ENCODE peak calls at places on chromosomes 4 and X, in six cellular contexts. One of them, this sample, is unnamed.

GRCh38 chrX:16695079-16695676 is 17.3 kb downstream of the CTPS2 start:
- DNase-seq in stomach: peak; percentile 72
- DNase-seq in SK-N-SH: peak; percentile 69
- DNase-seq in transverse colon: peak; percentile 65
- DNase-seq in ovary: peak; percentile 65
- DNase-seq in tibial nerve: peak; percentile 81
- DNase-seq in this sample: no peak

GRCh38 chrX:38008658-38009057 is 2.3 kb downstream of the SYTL5 start:
- DNase-seq in stomach: no peak
- DNase-seq in SK-N-SH: no peak
- DNase-seq in transverse colon: no peak
- DNase-seq in ovary: no peak
- DNase-seq in tibial nerve: no peak
- DNase-seq in this sample: no peak

GRCh38 chr4:17322514-17322913 is 189.4 kb downstream of the QDPR start:
- DNase-seq in stomach: no peak
- DNase-seq in SK-N-SH: no peak
- DNase-seq in transverse colon: no peak
- DNase-seq in ovary: no peak
- DNase-seq in tibial nerve: no peak
- DNase-seq in this sample: no peak

GRCh38 chr4:172992648-172993356 is 175.8 kb upstream of the GALNT7 start:
- DNase-seq in stomach: no peak
- DNase-seq in SK-N-SH: no peak
- DNase-seq in transverse colon: no peak
- DNase-seq in ovary: no peak
- DNase-seq in tibial nerve: no peak
- DNase-seq in this sample: no peak

GRCh38 chr4:115165503-115165902 is 52.1 kb upstream of the NDST4 start:
- DNase-seq in stomach: no peak
- DNase-seq in SK-N-SH: no peak
- DNase-seq in transverse colon: no peak
- DNase-seq in ovary: no peak
- DNase-seq in tibial nerve: no peak
- DNase-seq in this sample: no peak

GRCh38 chrX:274904-275475 is 6.2 kb upstream of the PLCXD1 start:
- DNase-seq in stomach: peak; percentile 59
- DNase-seq in SK-N-SH: no peak
- DNase-seq in transverse colon: peak; percentile 66
- DNase-seq in ovary: no peak
- DNase-seq in tibial nerve: no peak
- DNase-seq in this sample: no peak

GRCh38 chr4:169160825-169161224 is 109.9 kb downstream of the SH3RF1 start:
- DNase-seq in stomach: no peak
- DNase-seq in SK-N-SH: no peak
- DNase-seq in transverse colon: no peak
- DNase-seq in ovary: peak; percentile 44
- DNase-seq in tibial nerve: no peak
- DNase-seq in this sample: no peak

GRCh38 chr4:145824469-145824868 is 114.2 kb downstream of the ZNF827 start:
- DNase-seq in stomach: no peak
- DNase-seq in SK-N-SH: peak; percentile 37
- DNase-seq in transverse colon: no peak
- DNase-seq in ovary: no peak
- DNase-seq in tibial nerve: no peak
- DNase-seq in this sample: no peak

GRCh38 chr4:127309360-127310095 is 323.2 kb upstream of the INTU start:
- DNase-seq in stomach: no peak
- DNase-seq in SK-N-SH: no peak
- DNase-seq in transverse colon: no peak
- DNase-seq in ovary: no peak
- DNase-seq in tibial nerve: peak; percentile 9
- DNase-seq in this sample: no peak

GRCh38 chr4:54016504-54016903 is 47.9 kb downstream of the CHIC2 start:
- DNase-seq in stomach: no peak
- DNase-seq in SK-N-SH: no peak
- DNase-seq in transverse colon: no peak
- DNase-seq in ovary: no peak
- DNase-seq in tibial nerve: no peak
- DNase-seq in this sample: no peak

GRCh38 chr4:23878235-23878861 is 11.5 kb downstream of the PPARGC1A start:
- DNase-seq in stomach: no peak
- DNase-seq in SK-N-SH: no peak
- DNase-seq in transverse colon: no peak
- DNase-seq in ovary: no peak
- DNase-seq in tibial nerve: no peak
- DNase-seq in this sample: no peak

GRCh38 chr4:22514001-22514400 is 1.9 kb downstream of the ADGRA3 start:
- DNase-seq in stomach: no peak
- DNase-seq in SK-N-SH: no peak
- DNase-seq in transverse colon: no peak
- DNase-seq in ovary: no peak
- DNase-seq in tibial nerve: no peak
- DNase-seq in this sample: no peak

GRCh38 chr4:80079255-80079923 is 6.4 kb upstream of the ANTXR2 start:
- DNase-seq in stomach: no peak
- DNase-seq in SK-N-SH: no peak
- DNase-seq in transverse colon: no peak
- DNase-seq in ovary: no peak
- DNase-seq in tibial nerve: no peak
- DNase-seq in this sample: no peak

GRCh38 chr4:95167809-95168208 is 381.0 kb downstream of the UNC5C start:
- DNase-seq in stomach: no peak
- DNase-seq in SK-N-SH: no peak
- DNase-seq in transverse colon: no peak
- DNase-seq in ovary: no peak
- DNase-seq in tibial nerve: no peak
- DNase-seq in this sample: no peak

GRCh38 chr4:76518241-76518640 is 83.2 kb downstream of the SHROOM3 start:
- DNase-seq in stomach: no peak
- DNase-seq in SK-N-SH: no peak
- DNase-seq in transverse colon: no peak
- DNase-seq in ovary: no peak
- DNase-seq in tibial nerve: no peak
- DNase-seq in this sample: no peak

GRCh38 chr4:102693266-102693850 is 67.4 kb downstream of the MANBA start:
- DNase-seq in stomach: no peak
- DNase-seq in SK-N-SH: no peak
- DNase-seq in transverse colon: no peak
- DNase-seq in ovary: no peak
- DNase-seq in tibial nerve: no peak
- DNase-seq in this sample: no peak

GRCh38 chr4:177246636-177247584 is 62.8 kb upstream of the NEIL3 start:
- DNase-seq in stomach: no peak
- DNase-seq in SK-N-SH: no peak
- DNase-seq in transverse colon: no peak
- DNase-seq in ovary: no peak
- DNase-seq in tibial nerve: no peak
- DNase-seq in this sample: no peak

DNA sequence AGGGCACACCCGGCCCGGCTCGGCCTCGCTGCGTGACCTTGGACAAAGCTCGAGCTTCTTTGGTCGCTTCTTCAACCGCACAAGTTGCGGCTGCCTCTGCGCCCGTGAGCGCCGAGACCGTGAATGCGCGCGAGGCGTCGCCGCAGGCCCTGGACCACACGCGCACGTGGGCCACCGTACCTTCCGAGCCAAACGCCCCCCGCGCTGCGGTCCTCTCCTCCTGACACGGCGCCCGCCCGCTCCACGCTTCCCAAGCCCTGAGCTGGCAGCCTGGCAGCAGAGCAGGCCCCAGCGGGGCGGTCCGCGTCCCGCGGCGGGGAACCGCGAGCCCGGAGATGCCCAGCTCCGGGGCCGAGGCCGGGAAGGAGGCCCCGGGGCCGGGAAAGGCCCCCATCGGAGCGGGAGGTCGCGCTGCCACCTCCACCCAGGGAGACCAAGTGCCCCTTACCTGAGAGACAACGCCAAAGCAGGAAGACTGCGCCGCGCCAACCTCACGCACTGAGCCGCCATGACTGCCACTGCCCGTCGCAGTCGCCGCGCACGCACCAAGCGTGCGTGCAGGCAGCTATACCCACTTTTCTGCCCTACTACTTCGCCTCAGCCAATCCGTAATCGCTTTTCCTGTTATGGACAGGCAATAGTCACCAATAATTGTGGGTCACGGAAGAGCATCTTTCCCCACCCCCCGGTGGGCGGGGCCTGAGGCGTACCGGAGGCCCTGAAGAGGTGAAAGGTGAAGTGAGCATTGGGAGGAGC is at the start of gene GRPEL1:
- DNase-seq in stomach: peak; percentile 100
- DNase-seq in SK-N-SH: peak; percentile 99
- DNase-seq in transverse colon: peak; percentile 100
- DNase-seq in ovary: peak; percentile 100
- DNase-seq in tibial nerve: peak; percentile 100
- DNase-seq in this sample: peak; percentile 100
- TF ChIP-seq CTCF in stomach: no peak
- TF ChIP-seq CTCF in SK-N-SH: no peak
- TF ChIP-seq CTCF in transverse colon: no peak
- TF ChIP-seq CTCF in ovary: no peak
- TF ChIP-seq CTCF in tibial nerve: no peak
- TF ChIP-seq CTCF in this sample: no peak

GRCh38 chr4:107719927-107720722 is at the start of gene PAPSS1:
- DNase-seq in stomach: peak; percentile 99
- DNase-seq in SK-N-SH: peak; percentile 96
- DNase-seq in transverse colon: peak; percentile 99
- DNase-seq in ovary: peak; percentile 98
- DNase-seq in tibial nerve: peak; percentile 94
- DNase-seq in this sample: peak; percentile 98
- TF ChIP-seq EP300 in stomach: no peak
- TF ChIP-seq EP300 in SK-N-SH: no peak
- TF ChIP-seq EP300 in transverse colon: no peak
- TF ChIP-seq EP300 in ovary: no peak
- TF ChIP-seq EP300 in tibial nerve: peak; percentile 64
- TF ChIP-seq EP300 in this sample: no peak

GRCh38 chr4:150391052-150391451 is 190.9 kb upstream of the MAB21L2 start:
- DNase-seq in stomach: no peak
- DNase-seq in SK-N-SH: no peak
- DNase-seq in transverse colon: no peak
- DNase-seq in ovary: no peak
- DNase-seq in tibial nerve: no peak
- DNase-seq in this sample: no peak
- TF ChIP-seq CTCF in stomach: no peak
- TF ChIP-seq CTCF in SK-N-SH: no peak
- TF ChIP-seq CTCF in transverse colon: no peak
- TF ChIP-seq CTCF in ovary: no peak
- TF ChIP-seq CTCF in tibial nerve: no peak
- TF ChIP-seq CTCF in this sample: no peak

DNA sequence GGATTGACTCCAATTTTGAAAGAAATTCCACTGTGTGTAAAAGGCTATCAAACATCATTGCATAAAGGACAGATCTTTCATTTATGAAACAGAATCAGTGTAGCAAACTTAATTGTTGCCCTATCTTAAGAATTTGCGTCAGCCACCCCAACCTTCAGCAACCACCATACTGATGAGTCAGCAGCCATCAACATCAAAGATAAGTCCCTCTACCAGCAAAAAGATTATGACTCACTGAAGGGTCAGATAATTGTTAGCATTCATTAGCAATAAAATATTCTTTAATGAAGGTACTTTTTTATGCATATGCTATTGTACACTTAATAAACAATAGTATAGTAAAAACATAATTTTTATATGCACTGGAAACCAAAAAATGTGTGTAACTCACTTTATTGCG is 15.8 kb upstream of the GRSF1 start:
- DNase-seq in stomach: no peak
- DNase-seq in SK-N-SH: no peak
- DNase-seq in transverse colon: no peak
- DNase-seq in ovary: no peak
- DNase-seq in tibial nerve: no peak
- DNase-seq in this sample: no peak
- TF ChIP-seq EP300 in stomach: no peak
- TF ChIP-seq EP300 in SK-N-SH: no peak
- TF ChIP-seq EP300 in transverse colon: no peak
- TF ChIP-seq EP300 in ovary: no peak
- TF ChIP-seq EP300 in tibial nerve: no peak
- TF ChIP-seq EP300 in this sample: no peak

GRCh38 chr4:178395798-178396197 is 953.6 kb upstream of the AGA start:
- DNase-seq in stomach: no peak
- DNase-seq in SK-N-SH: no peak
- DNase-seq in transverse colon: no peak
- DNase-seq in ovary: no peak
- DNase-seq in tibial nerve: no peak
- DNase-seq in this sample: no peak
- TF ChIP-seq CTCF in stomach: no peak
- TF ChIP-seq CTCF in SK-N-SH: peak; percentile 38
- TF ChIP-seq CTCF in transverse colon: peak; percentile 29
- TF ChIP-seq CTCF in ovary: no peak
- TF ChIP-seq CTCF in tibial nerve: no peak
- TF ChIP-seq CTCF in this sample: no peak

DNA sequence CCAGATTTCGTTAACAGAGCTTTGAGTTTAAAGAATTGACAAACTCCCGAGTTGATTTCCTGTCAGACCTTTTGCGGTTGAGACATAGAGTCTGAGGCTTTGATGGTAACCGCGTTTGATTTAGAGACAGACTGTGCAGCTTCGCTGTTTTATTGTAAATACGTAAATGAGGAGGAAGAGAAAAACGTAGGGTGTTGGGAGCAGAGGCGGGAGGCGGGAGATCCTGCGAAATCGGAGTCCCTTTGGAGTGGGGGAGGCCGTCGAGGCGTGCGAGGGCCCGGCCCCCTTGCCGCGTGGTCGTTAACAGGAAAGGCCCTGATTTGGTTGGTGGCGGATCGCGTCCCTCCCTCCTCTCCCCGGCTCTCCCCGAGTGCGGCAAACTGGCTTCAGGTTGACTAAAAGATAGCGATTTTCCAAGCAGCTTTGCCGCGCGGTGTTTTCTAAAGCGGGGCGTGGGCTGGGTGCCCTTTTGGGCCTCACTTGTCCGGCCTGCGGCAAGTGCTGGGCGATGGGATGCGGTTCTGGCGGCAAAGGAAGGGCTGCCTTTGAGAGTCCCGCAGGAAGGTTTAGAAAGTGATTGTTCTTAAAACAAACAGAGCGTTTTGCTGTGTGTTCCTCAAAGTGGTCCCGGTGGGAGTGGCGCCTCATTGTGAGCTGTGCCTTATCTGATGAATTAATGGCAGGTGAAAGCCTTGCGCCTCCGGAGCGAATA is 865 bp downstream of the SCML1 start:
- DNase-seq in stomach: peak; percentile 35
- DNase-seq in SK-N-SH: peak; percentile 30
- DNase-seq in transverse colon: peak; percentile 50
- DNase-seq in ovary: peak; percentile 43
- DNase-seq in tibial nerve: peak; percentile 28
- DNase-seq in this sample: peak; percentile 79
- TF ChIP-seq EP300 in stomach: no peak
- TF ChIP-seq EP300 in SK-N-SH: no peak
- TF ChIP-seq EP300 in transverse colon: no peak
- TF ChIP-seq EP300 in ovary: no peak
- TF ChIP-seq EP300 in tibial nerve: no peak
- TF ChIP-seq EP300 in this sample: no peak

This sample was measured in sigmoid colon.